ENCODE peak calls at places on chromosome X, in eight cellular contexts. L is activated CD4-positive, alpha-beta T cell treated with anti-CD3 and anti-CD28 coated beads, Interleukin-2, amount 50 U/mL, for 4 hours; Y is Panc1; I is nucleus accumbens; G is progenitor cell of endocrine pancreas; E is Kasumi-1; P is AG08395; Z is DMS 273 treated with DMSO at 0.1 percent for 48 hours. M is an unnamed sample.

GRCh38 chrX:19563327-19563726 is 48.0 kb upstream of the MAP3K15 start:
- DNase-seq in L (no peak), Y (no peak), I (no peak), G (no peak), E (no peak), P (no peak), Z (no peak), M (no peak)

GRCh38 chrX:71215335-71215912 is 7.6 kb upstream of the GJB1 start:
- DNase-seq in L (no peak), Y (no peak), I (no peak), G (no peak), E (no peak), P (no peak), Z (no peak), M (no peak)

GRCh38 chrX:8971116-8971515 is 62.8 kb downstream of the FAM9B start:
- DNase-seq in L (no peak), Y (peak), I (no peak), G (no peak), E (peak), P (peak), Z (peak), M (peak)

GRCh38 chrX:154457491-154458115 is 478 bp upstream of the PLXNA3 start:
- DNase-seq in L (peak), Y (no peak), I (peak), G (peak), E (no peak), P (peak), Z (no peak), M (no peak)

GRCh38 chrX:50747471-50747900 is 66.5 kb downstream of the SHROOM4 start:
- DNase-seq in L (no peak), Y (peak), I (peak), G (no peak), E (peak), P (peak), Z (no peak), M (no peak)

GRCh38 chrX:154367474-154368308 is 6.7 kb downstream of the FLNA start:
- DNase-seq in L (no peak), Y (no peak), I (no peak), G (no peak), E (no peak), P (no peak), Z (no peak), M (no peak)

GRCh38 chrX:135505356-135505755 is 15.1 kb upstream of the INTS6L start:
- DNase-seq in L (no peak), Y (no peak), I (no peak), G (no peak), E (no peak), P (no peak), Z (no peak), M (no peak)

GRCh38 chrX:108165349-108166111 is 74.0 kb downstream of the ATG4A start:
- DNase-seq in L (no peak), Y (peak), I (no peak), G (no peak), E (peak), P (peak), Z (peak), M (no peak)

GRCh38 chrX:78746496-78746895 is 1.0 kb upstream of the LPAR4 start:
- DNase-seq in L (no peak), Y (no peak), I (no peak), G (no peak), E (no peak), P (no peak), Z (no peak), M (no peak)

GRCh38 chrX:24760601-24761000 is 66.9 kb downstream of the POLA1 start:
- DNase-seq in L (no peak), Y (no peak), I (no peak), G (no peak), E (no peak), P (peak), Z (no peak), M (no peak)

GRCh38 chrX:68828740-68829593 is at the start of gene EFNB1:
- DNase-seq in L (peak), Y (peak), I (peak), G (peak), E (peak), P (peak), Z (peak), M (peak)

GRCh38 chrX:2828404-2829065 is at the start of gene GYG2:
- DNase-seq in L (no peak), Y (no peak), I (no peak), G (peak), E (no peak), P (no peak), Z (no peak), M (no peak)

GRCh38 chrX:41303013-41303412 is 30.9 kb upstream of the DDX3X start:
- DNase-seq in L (no peak), Y (no peak), I (no peak), G (no peak), E (no peak), P (no peak), Z (no peak), M (no peak)

GRCh38 chrX:68504237-68504636 is 5.4 kb downstream of the YIPF6 start:
- DNase-seq in L (peak), Y (no peak), I (no peak), G (no peak), E (no peak), P (no peak), Z (no peak), M (no peak)

GRCh38 chrX:131729295-131729694 is 185.4 kb downstream of the OR13H1 start:
- DNase-seq in L (no peak), Y (peak), I (peak), G (no peak), E (no peak), P (peak), Z (peak), M (no peak)

GRCh38 chrX:24619647-24620046 is 27.5 kb downstream of the PCYT1B start:
- DNase-seq in L (no peak), Y (no peak), I (peak), G (no peak), E (no peak), P (peak), Z (no peak), M (no peak)

GRCh38 chrX:102902355-102902754 is 34.7 kb upstream of the RAB40AL start:
- DNase-seq in L (no peak), Y (no peak), I (no peak), G (no peak), E (no peak), P (no peak), Z (no peak), M (no peak)

GRCh38 chrX:152932598-152933175 is 34.8 kb downstream of the ZNF185 start:
- DNase-seq in L (no peak), Y (no peak), I (no peak), G (no peak), E (no peak), P (no peak), Z (no peak), M (no peak)

GRCh38 chrX:139889760-139890159 is 43.1 kb downstream of the ATP11C start:
- DNase-seq in L (no peak), Y (no peak), I (no peak), G (no peak), E (no peak), P (peak), Z (no peak), M (no peak)

GRCh38 chrX:134753185-134754008 is 95.1 kb upstream of the PLAC1 start:
- DNase-seq in L (no peak), Y (peak), I (no peak), G (no peak), E (no peak), P (peak), Z (peak), M (no peak)

GRCh38 chrX:153245288-153245731 is 66.2 kb downstream of the MAGEA1 start:
- DNase-seq in L (no peak), Y (no peak), I (no peak), G (no peak), E (no peak), P (no peak), Z (no peak), M (no peak)

GRCh38 chrX:153684447-153685178 is 3.1 kb upstream of the SLC6A8 start:
- DNase-seq in L (no peak), Y (no peak), I (no peak), G (no peak), E (no peak), P (no peak), Z (no peak), M (no peak)

GRCh38 chrX:37331546-37331945 is 17.6 kb upstream of the PRRG1 start:
- DNase-seq in L (no peak), Y (no peak), I (no peak), G (no peak), E (no peak), P (no peak), Z (no peak), M (no peak)

GRCh38 chrX:68894513-68895338 is 65.9 kb downstream of the EFNB1 start:
- DNase-seq in L (no peak), Y (no peak), I (peak), G (no peak), E (peak), P (peak), Z (no peak), M (peak)

GRCh38 chrX:40281341-40282005 is 183.7 kb upstream of the BCOR start:
- DNase-seq in L (no peak), Y (no peak), I (no peak), G (no peak), E (peak), P (no peak), Z (no peak), M (no peak)

GRCh38 chrX:13000311-13000811 is 25.5 kb downstream of the TMSB4X start:
- DNase-seq in L (no peak), Y (no peak), I (peak), G (no peak), E (no peak), P (no peak), Z (no peak), M (no peak)

GRCh38 chrX:49001521-49002090 is 458 bp downstream of the GRIPAP1 start:
- DNase-seq in L (peak), Y (no peak), I (no peak), G (no peak), E (peak), P (peak), Z (peak), M (peak)

GRCh38 chrX:23381099-23381498 is 46.5 kb downstream of the PTCHD1 start:
- DNase-seq in L (no peak), Y (no peak), I (no peak), G (no peak), E (no peak), P (no peak), Z (no peak), M (no peak)

GRCh38 chrX:46125139-46125538 is 420.1 kb downstream of the ZNF674 start:
- DNase-seq in L (no peak), Y (no peak), I (no peak), G (no peak), E (no peak), P (no peak), Z (no peak), M (no peak)

GRCh38 chrX:7132335-7133035 is 15.0 kb upstream of the STS start:
- DNase-seq in L (peak), Y (no peak), I (peak), G (peak), E (peak), P (peak), Z (peak), M (no peak)

GRCh38 chrX:77167993-77168392 is 279.2 kb upstream of the FGF16 start:
- DNase-seq in L (no peak), Y (no peak), I (no peak), G (no peak), E (peak), P (no peak), Z (no peak), M (no peak)

GRCh38 chrX:52811065-52811625 is at the start of gene XAGE5:
- DNase-seq in L (no peak), Y (no peak), I (no peak), G (no peak), E (no peak), P (no peak), Z (no peak), M (no peak)

GRCh38 chrX:102934624-102935023 is 2.4 kb upstream of the RAB40AL start:
- DNase-seq in L (peak), Y (peak), I (no peak), G (no peak), E (peak), P (peak), Z (no peak), M (no peak)

GRCh38 chrX:12946838-12947544 is 27.9 kb upstream of the TMSB4X start:
- DNase-seq in L (peak), Y (peak), I (peak), G (peak), E (peak), P (peak), Z (peak), M (no peak)